ENCODE peak calls at places on chromosome 19, in nine cellular contexts. G, P, I, F, R, L, K, S and U are unnamed samples.

GRCh38 chr19:16637535-16637934 is 9.5 kb upstream of the MED26 start:
- DNase-seq in G (no peak), P (no peak), I (no peak), F (no peak), R (no peak), L (no peak), K (no peak), S (no peak), U (no peak)

GRCh38 chr19:40530091-40530901 is 46.4 kb upstream of the SHKBP1 start:
- DNase-seq in G (no peak), P (no peak), I (peak), F (no peak), R (no peak), L (no peak), K (no peak), S (no peak), U (no peak)

GRCh38 chr19:29467824-29468401 is 57.9 kb upstream of the VSTM2B start:
- DNase-seq in G (no peak), P (peak), I (peak), F (no peak), R (no peak), L (no peak), K (peak), S (no peak), U (peak)

GRCh38 chr19:42420055-42420544 is 7.1 kb downstream of the LIPE start:
- DNase-seq in G (peak), P (peak), I (peak), F (peak), R (no peak), L (no peak), K (no peak), S (peak), U (peak)

GRCh38 chr19:1450735-1451669 is 1.1 kb downstream of the APC2 start:
- DNase-seq in G (no peak), P (no peak), I (no peak), F (no peak), R (no peak), L (no peak), K (no peak), S (no peak), U (no peak)

GRCh38 chr19:2488405-2488941 is 12.5 kb downstream of the GADD45B start:
- DNase-seq in G (no peak), P (no peak), I (no peak), F (no peak), R (no peak), L (no peak), K (no peak), S (no peak), U (no peak)

GRCh38 chr19:53908106-53908932 is 759 bp upstream of the CACNG7 start:
- DNase-seq in G (no peak), P (no peak), I (peak), F (peak), R (peak), L (no peak), K (no peak), S (no peak), U (no peak)

GRCh38 chr19:56097776-56098175 is 23.3 kb downstream of the ZNF787 start:
- DNase-seq in G (no peak), P (no peak), I (no peak), F (no peak), R (no peak), L (no peak), K (no peak), S (no peak), U (no peak)

GRCh38 chr19:28234637-28235036 is 978.3 kb downstream of the UQCRFS1 start:
- DNase-seq in G (no peak), P (peak), I (no peak), F (no peak), R (no peak), L (no peak), K (peak), S (no peak), U (no peak)

GRCh38 chr19:4633140-4633967 is 6.0 kb upstream of the TNFAIP8L1 start:
- DNase-seq in G (peak), P (peak), I (peak), F (no peak), R (peak), L (no peak), K (no peak), S (peak), U (no peak)

GRCh38 chr19:30276312-30276884 is 95.8 kb upstream of the ZNF536 start:
- DNase-seq in G (no peak), P (no peak), I (no peak), F (no peak), R (no peak), L (no peak), K (no peak), S (no peak), U (no peak)

GRCh38 chr19:41995959-41996797 is 2.1 kb upstream of the ATP1A3 start:
- DNase-seq in G (no peak), P (peak), I (peak), F (no peak), R (no peak), L (no peak), K (no peak), S (no peak), U (peak)

GRCh38 chr19:14425696-14426138 is 6.6 kb upstream of the DDX39A start:
- DNase-seq in G (no peak), P (no peak), I (no peak), F (no peak), R (no peak), L (no peak), K (no peak), S (no peak), U (no peak)

GRCh38 chr19:30236006-30236405 is 136.2 kb upstream of the ZNF536 start:
- DNase-seq in G (no peak), P (no peak), I (no peak), F (no peak), R (no peak), L (no peak), K (no peak), S (no peak), U (no peak)

GRCh38 chr19:38307076-38307475 is 3.0 kb downstream of the C19orf33 start:
- DNase-seq in G (no peak), P (no peak), I (no peak), F (no peak), R (no peak), L (no peak), K (no peak), S (no peak), U (no peak)

GRCh38 chr19:38308006-38308766 is 4.1 kb downstream of the C19orf33 start:
- DNase-seq in G (no peak), P (no peak), I (no peak), F (no peak), R (no peak), L (no peak), K (no peak), S (no peak), U (no peak)

GRCh38 chr19:38308926-38309614 is 5.0 kb downstream of the C19orf33 start:
- DNase-seq in G (no peak), P (no peak), I (no peak), F (no peak), R (no peak), L (no peak), K (no peak), S (no peak), U (no peak)

GRCh38 chr19:38306236-38306635 is 2.2 kb downstream of the C19orf33 start:
- DNase-seq in G (no peak), P (no peak), I (no peak), F (no peak), R (no peak), L (no peak), K (no peak), S (no peak), U (no peak)

DNA sequence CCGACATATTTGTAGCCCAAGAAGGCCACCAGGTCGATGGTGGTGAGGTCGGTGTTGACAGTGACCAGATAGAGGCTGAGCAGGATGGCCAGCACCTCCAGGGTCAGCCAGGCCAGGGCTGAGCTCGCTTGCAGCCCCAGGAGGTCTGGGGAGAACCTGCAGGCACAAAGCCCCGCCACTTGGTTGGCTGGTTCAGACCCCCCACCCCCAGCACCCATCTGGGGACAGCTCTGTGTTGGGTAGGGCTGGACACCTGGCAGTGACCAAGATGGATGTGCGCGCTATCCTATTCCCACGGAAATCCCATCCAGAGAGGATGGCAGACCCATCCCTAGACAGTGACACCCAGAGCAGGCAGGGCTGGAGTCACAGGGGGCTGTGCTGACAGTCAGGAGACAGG is 3.5 kb downstream of the C19orf33 start:
- DNase-seq in G (no peak), P (no peak), I (no peak), F (no peak), R (no peak), L (no peak), K (no peak), S (no peak), U (no peak)
- H3K4me3 ChIP-seq in G (no peak), P (no peak), I (no peak), F (no peak), R (no peak), L (no peak), K (no peak), S (no peak), U (no peak)

DNA sequence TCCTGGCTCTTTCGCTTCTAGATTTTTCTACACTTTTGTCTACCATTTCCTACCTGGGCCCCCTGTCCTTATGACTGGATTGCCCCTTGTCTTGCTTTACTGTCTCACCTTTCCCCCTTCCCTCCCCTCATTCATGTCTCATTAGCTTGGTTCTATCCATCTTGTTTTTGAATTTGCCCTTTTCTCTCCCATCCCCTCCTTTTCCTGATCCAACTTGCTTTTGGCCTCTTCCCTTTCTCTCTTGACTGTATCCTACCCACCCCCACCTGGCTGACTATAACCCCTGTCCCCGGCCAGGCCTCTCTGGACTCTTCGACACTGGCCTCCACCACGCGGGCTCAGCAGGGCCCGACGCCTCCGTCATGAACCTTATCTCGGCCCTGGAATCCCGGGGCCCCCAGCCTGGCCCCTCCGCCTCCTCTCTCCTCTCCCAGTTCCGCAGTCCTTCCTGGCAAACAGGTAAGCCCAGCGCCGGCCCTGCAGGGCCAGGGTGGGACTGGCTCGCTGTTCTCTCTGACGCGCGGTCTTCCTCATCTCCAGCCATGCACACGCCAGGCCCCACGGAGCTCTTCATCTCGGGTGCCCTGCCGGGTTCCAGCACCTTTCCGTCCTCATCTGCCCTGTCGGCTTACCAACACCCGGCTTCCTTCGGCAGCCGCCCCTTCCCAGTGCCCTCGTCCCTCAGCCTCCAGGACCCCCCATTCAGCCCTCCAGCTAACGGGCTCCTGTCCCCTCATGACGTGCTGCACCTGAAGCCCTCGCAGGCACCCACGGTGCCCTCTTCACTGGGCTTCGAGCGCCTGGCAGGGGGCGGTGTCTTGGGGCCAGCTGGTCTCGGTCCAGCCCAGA is 3.4 kb downstream of the PRR12 start:
- DNase-seq in G (no peak), P (no peak), I (no peak), F (no peak), R (peak), L (no peak), K (no peak), S (no peak), U (no peak)
- H3K4me3 ChIP-seq in G (no peak), P (no peak), I (peak), F (no peak), R (peak), L (no peak), K (no peak), S (no peak), U (no peak)

DNA sequence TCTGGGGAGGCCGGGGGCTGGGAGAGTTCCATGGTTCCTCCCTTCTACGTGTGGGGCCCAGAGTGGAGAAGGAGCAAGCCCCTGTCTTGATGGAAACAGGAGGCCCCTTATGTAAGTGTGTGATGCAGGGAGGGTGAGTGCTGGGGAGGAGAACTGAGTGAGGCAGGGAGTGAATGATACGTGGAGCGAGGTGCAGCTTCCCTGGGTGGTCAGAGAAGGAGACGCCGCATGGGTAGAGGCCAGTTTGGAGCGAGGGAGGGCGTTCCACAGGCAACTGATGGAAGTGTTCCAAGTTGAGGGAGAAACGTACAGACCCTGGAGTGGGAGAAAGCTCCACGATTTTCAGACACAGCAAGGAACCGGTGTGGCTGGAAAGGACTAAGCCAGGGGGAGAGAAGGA is 16.0 kb downstream of the MAG start:
- DNase-seq in G (no peak), P (no peak), I (no peak), F (no peak), R (no peak), L (no peak), K (no peak), S (no peak), U (no peak)
- H3K4me3 ChIP-seq in G (no peak), P (no peak), I (no peak), F (no peak), R (no peak), L (no peak), K (no peak), S (no peak), U (no peak)

DNA sequence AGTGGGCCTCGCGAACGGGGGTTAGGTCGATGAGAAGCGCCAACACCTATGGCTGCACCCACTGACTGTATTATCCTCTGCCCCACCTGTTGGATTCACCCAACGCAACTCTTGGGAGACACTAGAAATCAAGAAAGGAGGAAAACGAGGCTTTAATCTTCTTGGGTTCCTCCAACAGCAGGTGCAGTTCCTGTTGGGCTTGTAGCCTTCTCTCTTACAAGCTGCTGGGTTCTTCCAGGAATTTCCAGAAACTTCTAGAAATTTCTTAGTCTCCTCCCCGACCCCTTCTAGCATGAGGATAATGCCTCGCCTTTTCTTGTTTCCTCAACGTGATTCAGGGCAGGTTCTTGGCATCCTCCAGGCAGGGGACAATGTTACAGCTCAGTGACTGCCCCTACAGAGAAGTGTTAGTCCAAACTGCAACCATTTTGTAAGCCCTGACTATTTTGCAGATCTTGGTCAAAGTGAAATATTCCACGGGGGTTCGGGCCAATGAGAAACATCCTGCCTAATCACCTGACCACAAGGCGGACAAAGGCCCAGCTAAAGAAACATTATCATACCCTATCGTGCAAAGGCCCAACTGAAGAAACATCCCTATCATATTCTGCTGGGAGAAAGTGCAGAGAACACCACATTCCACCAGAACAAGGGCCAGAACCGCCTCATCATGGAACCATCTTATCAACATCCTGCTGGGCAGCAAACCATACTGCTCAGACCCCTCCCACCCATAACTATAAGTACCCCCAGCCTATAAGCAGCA is 598 bp upstream of the PNMA8A start:
- DNase-seq in G (no peak), P (no peak), I (no peak), F (no peak), R (no peak), L (no peak), K (no peak), S (no peak), U (no peak)
- H3K4me3 ChIP-seq in G (no peak), P (no peak), I (no peak), F (no peak), R (peak), L (peak), K (peak), S (peak), U (peak)

GRCh38 chr19:35122687-35123551 is 7.3 kb downstream of the FXYD3 start:
- DNase-seq in G (no peak), P (no peak), I (no peak), F (no peak), R (no peak), L (no peak), K (no peak), S (no peak), U (no peak)

GRCh38 chr19:35125270-35125717 is 9.6 kb downstream of the LGI4 start:
- DNase-seq in G (no peak), P (no peak), I (no peak), F (no peak), R (no peak), L (no peak), K (no peak), S (no peak), U (no peak)

GRCh38 chr19:35123573-35123972 is 8.0 kb downstream of the FXYD3 start:
- DNase-seq in G (no peak), P (no peak), I (no peak), F (no peak), R (peak), L (peak), K (no peak), S (no peak), U (no peak)

GRCh38 chr19:35125746-35126623 is 8.9 kb downstream of the LGI4 start:
- DNase-seq in G (no peak), P (no peak), I (no peak), F (no peak), R (no peak), L (no peak), K (no peak), S (no peak), U (no peak)

GRCh38 chr19:35124098-35125060 is 8.8 kb downstream of the FXYD3 start:
- DNase-seq in G (peak), P (peak), I (peak), F (peak), R (peak), L (peak), K (peak), S (peak), U (peak)
- H3K4me3 ChIP-seq in G (peak), P (peak), I (peak), F (peak), R (peak), L (peak), K (peak), S (peak), U (peak)